ENCODE peak calls at places on chromosomes 3 and 15, in eight cellular contexts. Y is SK-N-SH, W is uterus, L is K562, T is mucosa of descending colon, Q is left lung, A is body of pancreas, F is A673. B is an unnamed sample.

GRCh38 chr3:126025116-126025729 is 56.2 kb downstream of the ROPN1B start:
- DNase-seq in Y (no peak), W (no peak), L (no peak), T (no peak), Q (no peak), A (no peak), F (no peak), B (no peak)

GRCh38 chr3:53193466-53194217 is 32.6 kb downstream of the PRKCD start:
- DNase-seq in Y (peak), W (no peak), L (no peak), T (no peak), Q (no peak), A (no peak), F (no peak), B (no peak)

GRCh38 chr3:52246728-52247454 is 1.3 kb downstream of the PPM1M start:
- DNase-seq in Y (no peak), W (peak), L (no peak), T (peak), Q (peak), A (no peak), F (no peak), B (peak)

GRCh38 chr3:171548918-171549317 is 88.7 kb upstream of the TNIK start:
- DNase-seq in Y (no peak), W (no peak), L (no peak), T (no peak), Q (no peak), A (no peak), F (no peak), B (no peak)

GRCh38 chr15:94327356-94327936 is 96.1 kb downstream of the MCTP2 start:
- DNase-seq in Y (peak), W (no peak), L (peak), T (no peak), Q (no peak), A (no peak), F (peak), B (peak)

GRCh38 chr3:127822166-127822835 is at the start of gene MGLL:
- DNase-seq in Y (peak), W (peak), L (no peak), T (peak), Q (no peak), A (peak), F (peak), B (no peak)

GRCh38 chr15:56919708-56920637 is 1.5 kb downstream of the TCF12 start:
- DNase-seq in Y (no peak), W (peak), L (no peak), T (no peak), Q (peak), A (peak), F (peak), B (peak)

GRCh38 chr15:87269566-87269965 is 987.0 kb downstream of the NTRK3 start:
- DNase-seq in Y (no peak), W (no peak), L (no peak), T (no peak), Q (no peak), A (no peak), F (no peak), B (no peak)

GRCh38 chr3:156536524-156537316 is 18.2 kb downstream of the SSR3 start:
- DNase-seq in Y (no peak), W (no peak), L (no peak), T (no peak), Q (no peak), A (no peak), F (no peak), B (no peak)

GRCh38 chr3:53056442-53056841 is 10.6 kb upstream of the SFMBT1 start:
- DNase-seq in Y (peak), W (no peak), L (peak), T (no peak), Q (no peak), A (no peak), F (no peak), B (peak)

GRCh38 chr15:78075490-78076230 is 1.9 kb downstream of the TBC1D2B start:
- DNase-seq in Y (no peak), W (peak), L (no peak), T (peak), Q (peak), A (peak), F (peak), B (no peak)

GRCh38 chr3:149401215-149401925 is 23.9 kb upstream of the TM4SF1 start:
- DNase-seq in Y (no peak), W (no peak), L (no peak), T (peak), Q (no peak), A (peak), F (no peak), B (no peak)

GRCh38 chr15:29890761-29891457 is 68.6 kb upstream of the TJP1 start:
- DNase-seq in Y (no peak), W (no peak), L (no peak), T (no peak), Q (no peak), A (peak), F (no peak), B (no peak)

GRCh38 chr3:195807681-195808121 is 4.0 kb downstream of the MUC4 start:
- DNase-seq in Y (no peak), W (no peak), L (no peak), T (no peak), Q (no peak), A (no peak), F (no peak), B (no peak)

GRCh38 chr3:64332461-64333350 is 107.4 kb upstream of the PRICKLE2 start:
- DNase-seq in Y (no peak), W (no peak), L (no peak), T (no peak), Q (no peak), A (no peak), F (no peak), B (no peak)

GRCh38 chr3:120353463-120353862 is 4.3 kb upstream of the LRRC58 start:
- DNase-seq in Y (no peak), W (no peak), L (no peak), T (no peak), Q (no peak), A (no peak), F (no peak), B (no peak)

GRCh38 chr3:182979103-182979697 is 1.1 kb downstream of the DCUN1D1 start:
- DNase-seq in Y (no peak), W (no peak), L (no peak), T (no peak), Q (no peak), A (no peak), F (no peak), B (peak)

GRCh38 chr3:44065311-44065710 is 176.4 kb upstream of the TOPAZ1 start:
- DNase-seq in Y (peak), W (no peak), L (no peak), T (no peak), Q (no peak), A (peak), F (peak), B (no peak)

GRCh38 chr3:9915252-9916141 is 1.4 kb upstream of the IL17RC start:
- DNase-seq in Y (peak), W (peak), L (no peak), T (peak), Q (peak), A (peak), F (peak), B (peak)
- TF ChIP-seq CTCF in Y (no peak), W (peak), L (no peak), T (peak), Q (no peak), A (peak), F (peak), B (no peak)

GRCh38 chr3:143184098-143184497 is 64.5 kb downstream of the CHST2 start:
- DNase-seq in Y (no peak), W (no peak), L (no peak), T (no peak), Q (no peak), A (no peak), F (no peak), B (no peak)
- H3K4me3 ChIP-seq in Y (no peak), W (no peak), L (no peak), T (no peak), Q (no peak), A (no peak), F (no peak), B (no peak)

DNA sequence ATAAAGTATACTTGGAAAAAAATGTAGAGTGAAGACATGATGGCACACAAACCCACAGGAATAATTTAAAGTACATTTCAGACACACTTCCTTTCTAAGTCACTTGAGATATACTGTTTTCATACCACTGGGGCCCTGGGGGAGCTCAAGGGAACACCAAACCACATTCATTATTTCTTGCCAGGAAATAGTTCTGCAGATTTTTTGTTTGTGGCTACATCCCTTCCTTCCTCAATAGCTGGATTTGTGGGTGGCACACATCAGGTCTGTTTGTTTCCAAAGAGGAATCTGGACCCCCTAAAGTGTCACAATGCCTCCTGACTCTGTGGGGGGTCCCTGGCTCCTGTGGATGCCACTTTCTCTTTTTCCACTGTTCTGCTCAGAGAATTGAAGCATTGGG is 153.5 kb upstream of the COL8A1 start:
- DNase-seq in Y (no peak), W (no peak), L (no peak), T (no peak), Q (no peak), A (no peak), F (peak), B (no peak)
- TF ChIP-seq CTCF in Y (no peak), W (no peak), L (no peak), T (no peak), Q (no peak), A (no peak), F (no peak), B (no peak)

GRCh38 chr3:122246214-122246613 is 62.7 kb downstream of the CASR start:
- DNase-seq in Y (no peak), W (no peak), L (no peak), T (no peak), Q (no peak), A (no peak), F (no peak), B (peak)
- H3K4me3 ChIP-seq in Y (no peak), W (no peak), L (no peak), T (no peak), Q (no peak), A (no peak), F (peak), B (peak)

DNA sequence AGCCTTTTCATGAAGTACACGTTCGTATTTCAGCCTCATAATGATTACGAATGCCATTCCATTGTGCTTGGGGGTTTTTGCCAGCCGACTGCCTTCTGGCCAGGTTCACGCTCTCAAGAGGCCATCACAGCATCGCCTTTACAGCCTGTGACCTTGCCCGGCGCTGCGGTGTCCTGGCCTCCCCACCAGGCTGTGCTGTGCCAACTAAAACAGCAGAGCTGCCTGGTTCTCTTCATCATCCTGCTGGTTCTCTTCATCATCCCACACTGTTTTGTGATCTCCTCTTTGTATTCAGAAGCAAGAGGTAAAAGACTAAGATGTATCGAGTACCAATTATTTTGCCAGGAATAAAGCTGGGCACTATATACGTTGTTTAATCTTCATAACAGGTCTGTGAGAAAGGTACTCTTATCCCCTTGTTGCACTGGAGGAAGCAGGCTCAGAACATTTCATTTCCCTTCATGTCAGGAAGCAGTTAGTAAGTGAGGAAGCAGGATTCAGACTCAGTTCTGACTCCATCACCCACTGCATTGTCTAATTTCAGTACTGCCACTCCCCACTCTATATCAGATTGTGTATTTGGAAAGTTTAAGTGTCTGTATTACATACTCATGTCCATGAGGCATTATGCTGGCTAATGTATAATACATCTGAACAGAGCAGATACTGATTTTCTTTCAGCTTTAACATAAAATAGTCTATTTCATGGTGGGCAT is 92.7 kb downstream of the LRRC28 start:
- DNase-seq in Y (peak), W (peak), L (no peak), T (peak), Q (no peak), A (peak), F (no peak), B (peak)
- TF ChIP-seq CTCF in Y (peak), W (peak), L (peak), T (no peak), Q (no peak), A (no peak), F (peak), B (peak)

DNA sequence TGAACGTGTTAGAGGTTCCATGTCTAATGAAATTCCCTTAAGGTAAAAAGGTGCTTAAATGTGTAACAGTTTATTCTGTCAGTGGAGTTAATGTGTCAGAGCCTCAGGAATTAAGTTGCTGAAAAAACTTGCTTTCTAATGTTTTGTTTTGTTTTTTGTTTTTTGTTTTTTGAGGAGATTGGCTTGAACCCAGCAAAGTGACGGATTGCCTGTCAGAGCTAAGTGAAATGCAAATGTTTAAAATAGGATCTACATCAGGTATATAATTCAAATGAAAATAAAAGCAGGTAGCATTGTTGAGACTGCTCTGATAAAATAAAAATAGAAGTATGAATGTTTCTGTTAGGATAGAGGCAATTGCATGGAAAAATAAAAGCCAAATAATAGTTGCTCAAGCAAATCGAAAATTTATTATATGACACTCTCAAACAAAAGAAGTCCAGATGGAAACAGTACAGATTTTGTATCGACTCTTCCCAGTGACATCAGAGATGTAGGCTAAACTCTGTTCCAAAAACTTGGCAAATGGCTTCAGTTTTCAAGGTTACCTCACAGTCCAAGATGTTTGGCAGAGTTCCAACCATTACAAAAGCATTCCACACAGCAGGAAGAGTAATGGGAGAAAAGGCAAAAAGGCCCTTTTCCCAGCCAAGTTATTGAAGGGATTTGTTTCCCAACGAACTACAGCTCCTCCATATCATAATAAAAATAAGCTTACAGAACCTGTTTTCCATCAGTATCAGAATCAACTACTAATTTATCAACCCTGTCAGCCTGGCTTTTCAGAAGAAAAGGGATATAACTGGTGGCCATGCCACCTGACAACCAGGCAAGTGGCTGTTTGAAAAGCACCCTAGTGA is 291.0 kb downstream of the TBL1XR1 start:
- DNase-seq in Y (peak), W (no peak), L (no peak), T (no peak), Q (no peak), A (peak), F (peak), B (no peak)
- H3K4me3 ChIP-seq in Y (no peak), W (no peak), L (no peak), T (no peak), Q (no peak), A (no peak), F (no peak), B (no peak)

GRCh38 chr15:66167854-66168253 is 85.7 kb downstream of the MEGF11 start:
- DNase-seq in Y (no peak), W (no peak), L (peak), T (no peak), Q (no peak), A (no peak), F (no peak), B (no peak)
- TF ChIP-seq CTCF in Y (no peak), W (no peak), L (no peak), T (no peak), Q (no peak), A (no peak), F (no peak), B (no peak)

DNA sequence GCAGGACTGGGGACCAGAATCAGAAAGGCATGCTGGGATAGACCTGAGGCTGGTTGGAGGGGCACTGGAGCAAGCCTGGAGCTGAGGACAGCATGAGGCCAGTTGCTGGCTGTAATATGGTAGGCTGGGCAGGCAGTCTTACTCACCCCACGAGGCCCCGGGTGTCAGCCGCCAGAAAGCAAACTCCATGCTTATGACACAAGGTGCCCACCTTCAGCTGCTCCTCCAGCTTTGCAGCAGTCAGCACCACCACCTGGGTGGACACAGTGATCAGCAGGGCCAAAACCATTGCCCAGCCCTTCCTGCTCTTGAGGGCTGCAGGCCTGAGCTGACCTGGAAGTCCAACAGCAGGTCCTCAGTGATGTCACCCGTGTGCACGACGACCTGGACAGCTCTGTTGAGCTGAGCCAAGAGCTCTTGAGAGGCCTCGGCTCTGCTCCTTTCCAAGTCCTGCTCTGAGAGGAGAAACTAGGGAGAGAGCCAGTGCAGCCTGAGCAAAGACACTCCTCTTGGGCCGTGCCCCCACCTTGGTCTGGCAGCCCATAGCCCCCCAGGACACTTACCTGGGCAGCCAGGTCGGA is 747 bp downstream of the UBA7 start:
- DNase-seq in Y (no peak), W (no peak), L (no peak), T (no peak), Q (peak), A (no peak), F (no peak), B (no peak)
- H3K4me3 ChIP-seq in Y (no peak), W (peak), L (no peak), T (peak), Q (peak), A (no peak), F (no peak), B (peak)

GRCh38 chr3:193262707-193263106 is 21.7 kb downstream of the PLAAT1 start:
- DNase-seq in Y (no peak), W (no peak), L (no peak), T (no peak), Q (no peak), A (no peak), F (no peak), B (no peak)
- TF ChIP-seq CTCF in Y (no peak), W (no peak), L (no peak), T (no peak), Q (no peak), A (no peak), F (no peak), B (no peak)

B was measured in GM12865.